ENCODE peak calls at places on chromosomes 13 and 19, in four cellular contexts. K is left cardiac atrium, N is RWPE2, H is heart left ventricle. S is an unnamed sample.

GRCh38 chr13:21475115-21475514 is 16.0 kb upstream of the ZDHHC20 start:
- ATAC-seq in K (no peak), N (no peak), H (no peak), S (no peak)

GRCh38 chr19:5058456-5059190 is 89.7 kb downstream of the KDM4B start:
- ATAC-seq in K (no peak), N (no peak), H (no peak), S (no peak)

GRCh38 chr19:53015159-53015558 is 1.4 kb downstream of the ERVV-1 start:
- ATAC-seq in K (no peak), N (no peak), H (no peak), S (no peak)

GRCh38 chr19:512548-513365 is 5.5 kb downstream of the TPGS1 start:
- ATAC-seq in K (no peak), N (no peak), H (no peak), S (no peak)

GRCh38 chr19:47719047-47719885 is 6.0 kb downstream of the EHD2 start:
- ATAC-seq in K (peak; percentile 82), N (peak; percentile 95), H (peak; percentile 80), S (peak; percentile 84)

GRCh38 chr13:112713517-112714253 is 23.8 kb downstream of the ATP11A start:
- ATAC-seq in K (no peak), N (no peak), H (no peak), S (peak; percentile 27)

GRCh38 chr19:17575871-17576757 is 20.7 kb downstream of the COLGALT1 start:
- ATAC-seq in K (no peak), N (no peak), H (no peak), S (peak; percentile 14)

GRCh38 chr13:113837554-113838355 is 26.1 kb downstream of the GAS6 start:
- ATAC-seq in K (peak; percentile 94), N (peak; percentile 89), H (peak; percentile 96), S (peak; percentile 91)

GRCh38 chr13:103516009-103516795 is 450.0 kb upstream of the SLC10A2 start:
- ATAC-seq in K (no peak), N (no peak), H (no peak), S (no peak)

GRCh38 chr19:13102416-13102665 is 317 bp downstream of the LYL1 start:
- ATAC-seq in K (no peak), N (peak; percentile 43), H (no peak), S (no peak)

GRCh38 chr19:48319647-48320537 is 5.5 kb upstream of the EMP3 start:
- ATAC-seq in K (peak; percentile 35), N (peak; percentile 50), H (peak; percentile 49), S (peak; percentile 31)

GRCh38 chr13:24182703-24183081 is 22.2 kb downstream of the SPATA13 start:
- ATAC-seq in K (no peak), N (no peak), H (no peak), S (no peak)

GRCh38 chr19:11279505-11280236 is 16.3 kb upstream of the TSPAN16 start:
- ATAC-seq in K (no peak), N (no peak), H (no peak), S (peak; percentile 49)

GRCh38 chr13:96444676-96445075 is 354.8 kb downstream of the HS6ST3 start:
- ATAC-seq in K (no peak), N (no peak), H (no peak), S (no peak)

GRCh38 chr19:51783373-51783772 is 11.6 kb upstream of the FPR3 start:
- ATAC-seq in K (no peak), N (peak; percentile 49), H (peak; percentile 17), S (no peak)

GRCh38 chr13:19817510-19818158 is 34.9 kb upstream of the PSPC1 start:
- ATAC-seq in K (no peak), N (no peak), H (no peak), S (no peak)

GRCh38 chr13:21871919-21872318 is 201.0 kb downstream of the FGF9 start:
- ATAC-seq in K (no peak), N (no peak), H (no peak), S (no peak)

GRCh38 chr13:40181203-40181845 is 485.1 kb downstream of the FOXO1 start:
- ATAC-seq in K (no peak), N (no peak), H (peak; percentile 58), S (peak; percentile 17)

GRCh38 chr13:29978211-29978610 is 127.8 kb upstream of the UBL3 start:
- ATAC-seq in K (no peak), N (no peak), H (no peak), S (no peak)

GRCh38 chr13:79995334-79995733 is 345.6 kb downstream of the SPRY2 start:
- ATAC-seq in K (no peak), N (peak; percentile 88), H (peak; percentile 65), S (peak; percentile 99)

GRCh38 chr19:7877249-7877836 is 3.2 kb upstream of the PRR36 start:
- ATAC-seq in K (no peak), N (no peak), H (no peak), S (no peak)

GRCh38 chr13:83215627-83216026 is 666.6 kb downstream of the SLITRK1 start:
- ATAC-seq in K (no peak), N (peak; percentile 77), H (no peak), S (no peak)

GRCh38 chr13:77415253-77416127 is 88.6 kb upstream of the MYCBP2 start:
- ATAC-seq in K (peak; percentile 19), N (no peak), H (no peak), S (peak; percentile 35)

GRCh38 chr13:39451860-39452301 is 151.1 kb downstream of the LHFPL6 start:
- ATAC-seq in K (peak; percentile 58), N (no peak), H (peak; percentile 77), S (no peak)

GRCh38 chr19:34365463-34366401 is 736 bp downstream of the GPI start:
- ATAC-seq in K (peak; percentile 52), N (peak; percentile 44), H (peak; percentile 64), S (peak; percentile 22)

GRCh38 chr13:30780338-30780981 is 45.1 kb downstream of the ALOX5AP start:
- ATAC-seq in K (no peak), N (no peak), H (no peak), S (no peak)

GRCh38 chr13:94612050-94612449 is 10.4 kb downstream of the GPR180 start:
- ATAC-seq in K (no peak), N (no peak), H (no peak), S (no peak)

GRCh38 chr19:4015705-4016402 is 8.3 kb downstream of the PIAS4 start:
- ATAC-seq in K (peak; percentile 25), N (no peak), H (peak; percentile 12), S (no peak)

GRCh38 chr13:107767119-107767518 is 448.2 kb downstream of the LIG4 start:
- ATAC-seq in K (no peak), N (no peak), H (no peak), S (no peak)

GRCh38 chr19:48772503-48772953 is 17.2 kb downstream of the FGF21 start:
- ATAC-seq in K (no peak), N (no peak), H (peak; percentile 62), S (no peak)

GRCh38 chr19:9916719-9917118 is 19.6 kb downstream of the OLFM2 start:
- ATAC-seq in K (no peak), N (no peak), H (no peak), S (no peak)

GRCh38 chr13:63094069-63094468 is 1678.4 kb upstream of the PCDH20 start:
- ATAC-seq in K (no peak), N (no peak), H (no peak), S (no peak)

GRCh38 chr13:29589234-29589633 is 6.3 kb downstream of the SLC7A1 start:
- ATAC-seq in K (no peak), N (peak; percentile 73), H (peak; percentile 79), S (no peak)

GRCh38 chr19:54660967-54661366 is 1.8 kb upstream of the LILRB4 start:
- ATAC-seq in K (no peak), N (no peak), H (no peak), S (no peak)

S was measured in esophagus mucosa.